ENCODE peak calls at places on chromosomes 11 and 22, in five cellular contexts. Y, T, J, H and N are unnamed samples.

GRCh38 chr22:17198188-17199130 is 20.8 kb downstream of the ADA2 start:
- DNase-seq in Y (no peak), T (peak), J (peak), H (no peak), N (no peak)

GRCh38 chr11:77497368-77497767 is 23.5 kb upstream of the PAK1 start:
- DNase-seq in Y (no peak), T (no peak), J (no peak), H (no peak), N (no peak)

GRCh38 chr22:50627452-50627913 is 469 bp downstream of the ARSA start:
- DNase-seq in Y (peak), T (no peak), J (no peak), H (no peak), N (no peak)

GRCh38 chr11:95455228-95455627 is 224.2 kb upstream of the SESN3 start:
- DNase-seq in Y (no peak), T (no peak), J (no peak), H (no peak), N (no peak)

GRCh38 chr11:134916829-134917228 is 504.8 kb upstream of the B3GAT1 start:
- DNase-seq in Y (no peak), T (no peak), J (no peak), H (no peak), N (no peak)

GRCh38 chr11:2807276-2807681 is 78.3 kb downstream of the CDKN1C start:
- DNase-seq in Y (peak), T (no peak), J (no peak), H (no peak), N (no peak)

GRCh38 chr11:69948256-69949141 is 129.3 kb upstream of the FGF3 start:
- DNase-seq in Y (peak), T (peak), J (no peak), H (no peak), N (peak)

GRCh38 chr11:78226684-78227680 is 38.3 kb downstream of the USP35 start:
- DNase-seq in Y (no peak), T (no peak), J (no peak), H (peak), N (no peak)

GRCh38 chr22:40094449-40094848 is 83.3 kb upstream of the TNRC6B start:
- DNase-seq in Y (no peak), T (no peak), J (no peak), H (peak), N (no peak)

GRCh38 chr11:120807414-120808150 is 216.3 kb upstream of the TBCEL start:
- DNase-seq in Y (peak), T (no peak), J (no peak), H (no peak), N (no peak)

GRCh38 chr11:15629690-15630321 is 515.1 kb downstream of the INSC start:
- DNase-seq in Y (peak), T (no peak), J (no peak), H (no peak), N (peak)

GRCh38 chr11:117217141-117217609 is 14.7 kb downstream of the PCSK7 start:
- DNase-seq in Y (no peak), T (no peak), J (no peak), H (no peak), N (no peak)

GRCh38 chr11:118238947-118239346 is 13.2 kb downstream of the MPZL3 start:
- DNase-seq in Y (no peak), T (no peak), J (no peak), H (no peak), N (no peak)

GRCh38 chr11:69968407-69969347 is 109.4 kb upstream of the ANO1 start:
- DNase-seq in Y (no peak), T (no peak), J (no peak), H (no peak), N (no peak)

GRCh38 chr11:61814242-61814957 is 2.4 kb downstream of the FADS1 start:
- DNase-seq in Y (peak), T (no peak), J (no peak), H (no peak), N (peak)

GRCh38 chr11:121672630-121673487 is 220.1 kb upstream of the SORL1-AS1 start:
- DNase-seq in Y (no peak), T (no peak), J (no peak), H (no peak), N (no peak)

GRCh38 chr11:111573821-111574249 is 28.4 kb upstream of the SIK2 start:
- DNase-seq in Y (no peak), T (no peak), J (no peak), H (no peak), N (no peak)

GRCh38 chr11:11567862-11568650 is 53.7 kb downstream of the GALNT18 start:
- DNase-seq in Y (no peak), T (no peak), J (no peak), H (peak), N (peak)

GRCh38 chr22:25628494-25628893 is 64.0 kb downstream of the GRK3 start:
- DNase-seq in Y (no peak), T (no peak), J (no peak), H (no peak), N (no peak)

GRCh38 chr22:25627271-25627848 is 62.9 kb downstream of the GRK3 start:
- DNase-seq in Y (no peak), T (no peak), J (no peak), H (no peak), N (no peak)

GRCh38 chr22:25624486-25624885 is 60.0 kb downstream of the GRK3 start:
- DNase-seq in Y (peak), T (no peak), J (no peak), H (no peak), N (no peak)

GRCh38 chr22:25623851-25624250 is 59.4 kb downstream of the GRK3 start:
- DNase-seq in Y (no peak), T (no peak), J (no peak), H (no peak), N (no peak)

GRCh38 chr22:25626146-25626992 is 61.9 kb downstream of the GRK3 start:
- DNase-seq in Y (no peak), T (no peak), J (no peak), H (no peak), N (no peak)
- H3K4me2 ChIP-seq in Y (no peak), T (no peak), J (no peak), H (no peak), N (no peak)

DNA sequence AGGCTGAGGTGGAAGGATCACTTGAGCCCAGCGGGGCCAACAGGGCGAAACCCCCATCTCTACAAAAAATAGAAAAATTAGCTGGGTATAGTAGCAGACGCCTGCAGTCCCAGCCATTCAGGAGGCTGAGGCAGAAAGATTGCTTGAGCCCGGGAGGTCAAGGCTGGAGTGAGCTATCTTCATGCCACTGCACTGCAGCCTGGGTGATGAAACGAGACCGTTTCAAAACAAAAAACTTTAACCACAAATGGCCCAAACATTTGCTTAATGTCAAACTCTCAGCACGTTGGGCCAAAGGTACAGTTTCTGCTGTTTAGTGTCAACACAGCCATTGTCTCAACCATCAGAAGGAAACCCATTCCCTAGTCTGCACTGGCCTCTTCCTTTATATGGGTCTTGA is 69.2 kb upstream of the TTC12 start:
- DNase-seq in Y (peak), T (no peak), J (no peak), H (no peak), N (no peak)
- TF ChIP-seq ATF3 in Y (no peak), T (no peak), J (no peak), H (no peak), N (no peak)

GRCh38 chr22:24894998-24895397 is 51.5 kb downstream of the LHFPL7 start:
- DNase-seq in Y (peak), T (no peak), J (no peak), H (no peak), N (peak)
- H3K4me3 ChIP-seq in Y (peak), T (no peak), J (no peak), H (no peak), N (peak)

DNA sequence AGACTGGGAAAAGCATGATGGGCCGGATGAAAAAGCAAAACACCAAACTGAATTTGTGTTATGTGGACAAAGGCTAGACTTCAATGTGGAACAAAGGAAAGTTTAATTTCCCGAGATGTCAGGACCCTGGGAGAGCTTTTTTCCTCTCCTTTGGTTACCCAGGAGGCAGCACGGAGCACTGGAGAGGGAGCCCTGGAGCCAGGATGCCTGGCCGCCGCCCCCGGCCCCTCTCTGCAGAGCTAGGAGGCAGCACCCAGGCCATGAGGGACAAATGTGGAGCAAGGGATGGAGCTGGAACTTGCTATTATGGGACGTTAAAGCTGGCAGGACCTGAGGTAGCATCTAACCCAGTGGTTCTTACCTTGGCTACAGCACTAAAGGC is 108.9 kb downstream of the MORC2 start:
- DNase-seq in Y (no peak), T (peak), J (no peak), H (no peak), N (no peak)
- H3K4me2 ChIP-seq in Y (no peak), T (no peak), J (no peak), H (no peak), N (no peak)

DNA sequence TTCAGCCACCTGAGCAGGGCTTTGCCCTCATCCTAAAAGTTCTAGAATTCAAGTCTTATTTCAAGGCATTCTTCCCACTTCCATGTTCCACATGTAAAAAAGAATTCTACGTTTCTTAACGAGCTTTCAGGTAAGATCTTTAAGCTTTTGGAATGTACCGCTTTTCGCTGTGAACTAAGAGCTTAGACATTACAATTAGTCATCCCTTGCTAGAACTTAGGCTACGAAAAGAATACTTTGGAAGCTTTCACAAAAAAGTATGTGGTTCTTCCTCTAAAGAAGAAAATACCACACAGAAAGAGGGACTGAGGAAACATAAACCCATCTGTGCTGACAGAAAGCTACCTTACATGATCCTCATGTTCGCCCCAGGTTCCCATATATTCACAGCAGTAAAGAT is 1.9 kb downstream of the NUMA1 start:
- DNase-seq in Y (no peak), T (no peak), J (no peak), H (no peak), N (no peak)
- TF ChIP-seq ATF3 in Y (no peak), T (no peak), J (no peak), H (no peak), N (no peak)

GRCh38 chr11:34155057-34155758 is 49.8 kb downstream of the NAT10 start:
- DNase-seq in Y (no peak), T (no peak), J (no peak), H (no peak), N (no peak)

GRCh38 chr11:34154059-34154875 is 48.8 kb downstream of the NAT10 start:
- DNase-seq in Y (no peak), T (no peak), J (no peak), H (peak), N (no peak)

GRCh38 chr11:34158661-34159060 is 53.2 kb downstream of the NAT10 start:
- DNase-seq in Y (no peak), T (no peak), J (no peak), H (no peak), N (no peak)

GRCh38 chr11:34157163-34157562 is 51.7 kb downstream of the NAT10 start:
- DNase-seq in Y (no peak), T (no peak), J (no peak), H (no peak), N (no peak)

DNA sequence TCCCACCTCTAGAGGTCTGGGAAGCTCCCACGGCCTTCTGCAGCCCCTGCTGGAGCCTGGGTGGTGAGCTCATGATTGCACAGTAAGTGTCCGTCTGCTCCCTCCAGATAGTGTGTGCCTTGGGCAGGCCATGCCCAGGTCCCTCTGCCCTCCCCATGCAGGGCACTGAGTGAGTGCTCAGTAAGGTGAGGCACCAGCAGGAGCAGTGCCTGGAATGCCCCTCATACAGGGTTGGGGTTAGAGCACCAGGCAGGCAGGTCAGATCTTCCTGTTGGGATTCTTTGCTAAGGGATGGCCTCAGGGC is 50.3 kb downstream of the NAT10 start:
- DNase-seq in Y (no peak), T (no peak), J (no peak), H (no peak), N (no peak)
- H3K4me3 ChIP-seq in Y (no peak), T (no peak), J (no peak), H (no peak), N (no peak)

GRCh38 chr22:20526628-20527355 is 19.4 kb downstream of the MED15 start:
- DNase-seq in Y (no peak), T (no peak), J (no peak), H (no peak), N (no peak)
- H3K4me2 ChIP-seq in Y (no peak), T (peak), J (no peak), H (no peak), N (peak)

GRCh38 chr11:13026722-13027121 is 17.6 kb downstream of the RASSF10 start:
- DNase-seq in Y (no peak), T (no peak), J (no peak), H (no peak), N (no peak)
- TF ChIP-seq ATF3 in Y (no peak), T (no peak), J (no peak), H (no peak), N (no peak)

GRCh38 chr11:86063536-86063935 is 5.3 kb downstream of the PICALM start:
- DNase-seq in Y (no peak), T (no peak), J (no peak), H (no peak), N (no peak)
- H3K4me3 ChIP-seq in Y (no peak), T (peak), J (no peak), H (peak), N (no peak)